ENCODE peak calls at places on chromosomes 1 and 21, in six cellular contexts. C is NCI-H1694, D is AG20443, Q is esophagus squamous epithelium, O is NCI-H1417, K is transverse colon. I is an unnamed sample.
A peak's percentile ranks its signal among the peaks of the same experiment; 100 is the strongest.

GRCh38 chr1:85274969-85275453 is 1.4 kb downstream of the BCL10 start:
- DNase-seq in C (no peak), D (peak; percentile 54), Q (no peak), O (peak; percentile 32), K (no peak), I (no peak)

GRCh38 chr1:39170731-39171375 is 33.6 kb upstream of the MACF1 start:
- DNase-seq in C (peak; percentile 22), D (no peak), Q (no peak), O (peak; percentile 87), K (no peak), I (no peak)

GRCh38 chr1:218425647-218426342 is 80.7 kb downstream of the TGFB2 start:
- DNase-seq in C (no peak), D (peak; percentile 51), Q (no peak), O (no peak), K (no peak), I (no peak)

GRCh38 chr1:15151871-15152270 is 1.7 kb upstream of the TMEM51 start:
- DNase-seq in C (no peak), D (no peak), Q (no peak), O (no peak), K (no peak), I (no peak)

GRCh38 chr21:45465105-45465504 is 60.1 kb downstream of the COL18A1 start:
- DNase-seq in C (no peak), D (no peak), Q (no peak), O (peak; percentile 75), K (no peak), I (no peak)

GRCh38 chr1:56285554-56286402 is 293.6 kb downstream of the PLPP3 start:
- DNase-seq in C (no peak), D (peak; percentile 32), Q (no peak), O (no peak), K (no peak), I (no peak)

GRCh38 chr1:119647228-119647733 is 785 bp downstream of the ZNF697 start:
- DNase-seq in C (no peak), D (no peak), Q (no peak), O (no peak), K (no peak), I (peak; percentile 42)

GRCh38 chr1:110187139-110187890 is 22.8 kb upstream of the KCNC4 start:
- DNase-seq in C (peak; percentile 74), D (peak; percentile 79), Q (no peak), O (peak; percentile 41), K (no peak), I (no peak)

GRCh38 chr1:1461721-1462317 is 9.7 kb upstream of the ATAD3B start:
- DNase-seq in C (no peak), D (no peak), Q (no peak), O (no peak), K (peak; percentile 53), I (no peak)

GRCh38 chr1:204651843-204652421 is 33.6 kb downstream of the LRRN2 start:
- DNase-seq in C (no peak), D (no peak), Q (no peak), O (peak; percentile 99), K (no peak), I (no peak)

GRCh38 chr1:156444407-156445001 is 56.1 kb downstream of the MEF2D start:
- DNase-seq in C (peak; percentile 88), D (no peak), Q (no peak), O (peak; percentile 45), K (no peak), I (no peak)

GRCh38 chr1:109075531-109076490 is at the start of gene TAF13:
- DNase-seq in C (peak; percentile 89), D (peak; percentile 97), Q (peak; percentile 75), O (peak; percentile 95), K (peak; percentile 95), I (peak; percentile 95)

GRCh38 chr1:231248778-231249177 is 7.8 kb downstream of the GNPAT start:
- DNase-seq in C (no peak), D (no peak), Q (no peak), O (peak; percentile 10), K (no peak), I (no peak)

GRCh38 chr1:53381790-53382401 is 54.0 kb upstream of the LRP8 start:
- DNase-seq in C (no peak), D (peak; percentile 60), Q (no peak), O (no peak), K (no peak), I (no peak)

GRCh38 chr1:106756752-106757151 is 299.7 kb upstream of the PRMT6 start:
- DNase-seq in C (no peak), D (no peak), Q (no peak), O (no peak), K (no peak), I (no peak)

GRCh38 chr21:26717146-26717739 is 128.0 kb downstream of the ADAMTS1 start:
- DNase-seq in C (peak; percentile 77), D (peak; percentile 26), Q (no peak), O (peak; percentile 63), K (no peak), I (no peak)

GRCh38 chr1:244735854-244736561 is 83.1 kb downstream of the DESI2 start:
- DNase-seq in C (no peak), D (no peak), Q (no peak), O (no peak), K (no peak), I (no peak)

GRCh38 chr1:245512181-245512888 is 357.6 kb downstream of the KIF26B start:
- DNase-seq in C (no peak), D (peak; percentile 43), Q (no peak), O (peak; percentile 69), K (no peak), I (no peak)

GRCh38 chr1:218171302-218171893 is 113.7 kb upstream of the RRP15 start:
- DNase-seq in C (peak; percentile 65), D (peak; percentile 29), Q (no peak), O (peak; percentile 76), K (no peak), I (no peak)

GRCh38 chr1:22387888-22388564 is 63.6 kb upstream of the ZBTB40 start:
- DNase-seq in C (no peak), D (peak; percentile 48), Q (no peak), O (no peak), K (no peak), I (no peak)

GRCh38 chr1:100147875-100148274 is 14.9 kb downstream of the TRMT13 start:
- DNase-seq in C (no peak), D (no peak), Q (no peak), O (no peak), K (no peak), I (no peak)

GRCh38 chr1:6471969-6472368 is 6.0 kb upstream of the TNFRSF25 start:
- DNase-seq in C (no peak), D (no peak), Q (no peak), O (no peak), K (peak; percentile 89), I (no peak)

GRCh38 chr1:48938975-48939374 is 162.3 kb upstream of the BEND5 start:
- DNase-seq in C (no peak), D (no peak), Q (no peak), O (no peak), K (no peak), I (no peak)

GRCh38 chr1:152461544-152461943 is 47.5 kb upstream of the CRNN start:
- DNase-seq in C (peak; percentile 54), D (peak; percentile 61), Q (no peak), O (peak; percentile 71), K (peak; percentile 51), I (peak; percentile 85)

GRCh38 chr1:31476891-31477846 is 64.2 kb downstream of the SERINC2 start:
- DNase-seq in C (peak; percentile 6), D (no peak), Q (no peak), O (no peak), K (no peak), I (no peak)

GRCh38 chr1:218752126-218752525 is 407.0 kb downstream of the TGFB2 start:
- DNase-seq in C (no peak), D (no peak), Q (no peak), O (no peak), K (no peak), I (no peak)

GRCh38 chr1:1593834-1594601 is 5.9 kb downstream of the FNDC10 start:
- DNase-seq in C (no peak), D (no peak), Q (no peak), O (no peak), K (no peak), I (no peak)

GRCh38 chr1:36365310-36365895 is 20.3 kb downstream of the STK40 start:
- DNase-seq in C (peak; percentile 76), D (peak; percentile 67), Q (no peak), O (no peak), K (no peak), I (peak; percentile 75)

GRCh38 chr1:7534061-7534825 is 236.9 kb upstream of the VAMP3 start:
- DNase-seq in C (no peak), D (no peak), Q (no peak), O (peak; percentile 87), K (no peak), I (no peak)

GRCh38 chr1:119582801-119583200 is 65.3 kb downstream of the ZNF697 start:
- DNase-seq in C (peak; percentile 3), D (peak; percentile 63), Q (no peak), O (peak; percentile 81), K (peak; percentile 34), I (peak; percentile 70)

GRCh38 chr1:227774051-227774720 is 39.0 kb downstream of the SNAP47 start:
- DNase-seq in C (no peak), D (no peak), Q (no peak), O (peak; percentile 74), K (no peak), I (no peak)

GRCh38 chr21:34930971-34931370 is 118.1 kb downstream of the RUNX1 start:
- DNase-seq in C (no peak), D (peak; percentile 32), Q (no peak), O (no peak), K (no peak), I (no peak)

I was measured in testis.